ENCODE peak calls at places on chromosome 2, in four cellular contexts. One of them, this sample, is unnamed.
A peak's percentile ranks its signal among the peaks of the same experiment; 100 is the strongest.

GRCh38 chr2:8327371-8328100 is 354.3 kb upstream of the ID2 start:
- DNase-seq in GM12878: no peak
- DNase-seq in HepG2: no peak
- DNase-seq in WTC11: no peak
- DNase-seq in this sample: no peak

GRCh38 chr2:40346535-40347354 is 105.1 kb downstream of the SLC8A1 start:
- DNase-seq in HepG2: no peak
- DNase-seq in WTC11: no peak
- DNase-seq in GM12878: peak; percentile 5
- DNase-seq in this sample: no peak

GRCh38 chr2:38508311-38509039 is 94.3 kb downstream of the HNRNPLL start:
- DNase-seq in GM12878: peak; percentile 45
- DNase-seq in WTC11: peak; percentile 93
- DNase-seq in HepG2: peak; percentile 95
- DNase-seq in this sample: peak; percentile 79

GRCh38 chr2:33388996-33389395 is 87.5 kb upstream of the RASGRP3 start:
- DNase-seq in WTC11: no peak
- DNase-seq in GM12878: no peak
- DNase-seq in HepG2: no peak
- DNase-seq in this sample: no peak

GRCh38 chr2:20484810-20485611 is 38.1 kb downstream of the RHOB start:
- DNase-seq in HepG2: no peak
- DNase-seq in WTC11: no peak
- DNase-seq in GM12878: no peak
- DNase-seq in this sample: no peak

GRCh38 chr2:219684721-219685689 is 57.6 kb downstream of the SLC4A3 start:
- DNase-seq in GM12878: peak; percentile 66
- DNase-seq in WTC11: peak; percentile 74
- DNase-seq in HepG2: peak; percentile 61
- DNase-seq in this sample: peak; percentile 62

GRCh38 chr2:2808551-2809058 is 477.5 kb upstream of the MYT1L start:
- DNase-seq in WTC11: no peak
- DNase-seq in GM12878: no peak
- DNase-seq in HepG2: no peak
- DNase-seq in this sample: no peak

GRCh38 chr2:18910843-18911242 is 321.5 kb upstream of the NT5C1B start:
- DNase-seq in HepG2: no peak
- DNase-seq in GM12878: no peak
- DNase-seq in WTC11: no peak
- DNase-seq in this sample: no peak

GRCh38 chr2:55524884-55525437 is 5.4 kb downstream of the CFAP36 start:
- DNase-seq in GM12878: no peak
- DNase-seq in HepG2: no peak
- DNase-seq in WTC11: no peak
- DNase-seq in this sample: no peak

GRCh38 chr2:67626656-67627055 is 229.5 kb downstream of the ETAA1 start:
- DNase-seq in HepG2: no peak
- DNase-seq in GM12878: no peak
- DNase-seq in WTC11: no peak
- DNase-seq in this sample: no peak

GRCh38 chr2:199659207-199659606 is 191.8 kb downstream of the FTCDNL1 start:
- DNase-seq in HepG2: no peak
- DNase-seq in GM12878: no peak
- DNase-seq in WTC11: peak; percentile 78
- DNase-seq in this sample: peak; percentile 69

GRCh38 chr2:24513672-24514071 is 22.6 kb downstream of the NCOA1 start:
- DNase-seq in WTC11: no peak
- DNase-seq in GM12878: no peak
- DNase-seq in HepG2: no peak
- DNase-seq in this sample: no peak

GRCh38 chr2:20640411-20641122 is 10.3 kb downstream of the HS1BP3 start:
- DNase-seq in HepG2: no peak
- DNase-seq in GM12878: no peak
- DNase-seq in WTC11: no peak
- DNase-seq in this sample: no peak

GRCh38 chr2:188952901-188953300 is 21.3 kb upstream of the COL3A1 start:
- DNase-seq in HepG2: no peak
- DNase-seq in GM12878: no peak
- DNase-seq in WTC11: no peak
- DNase-seq in this sample: no peak

GRCh38 chr2:220227272-220227920 is 600.0 kb downstream of the SLC4A3 start:
- DNase-seq in GM12878: no peak
- DNase-seq in WTC11: no peak
- DNase-seq in HepG2: no peak
- DNase-seq in this sample: no peak

GRCh38 chr2:9748586-9748985 is 94.7 kb upstream of the TAF1B start:
- DNase-seq in WTC11: no peak
- DNase-seq in GM12878: no peak
- DNase-seq in HepG2: no peak
- DNase-seq in this sample: no peak

GRCh38 chr2:159515482-159515881 is 100.9 kb downstream of the BAZ2B start:
- DNase-seq in WTC11: no peak
- DNase-seq in HepG2: no peak
- DNase-seq in GM12878: no peak
- DNase-seq in this sample: no peak

GRCh38 chr2:14560686-14561085 is 71.8 kb upstream of the LRATD1 start:
- DNase-seq in WTC11: no peak
- DNase-seq in GM12878: no peak
- DNase-seq in HepG2: no peak
- DNase-seq in this sample: no peak

GRCh38 chr2:221616561-221616960 is 44.5 kb upstream of the EPHA4 start:
- DNase-seq in WTC11: no peak
- DNase-seq in HepG2: no peak
- DNase-seq in GM12878: no peak
- DNase-seq in this sample: no peak

GRCh38 chr2:149741646-149742045 is 154.1 kb upstream of the MMADHC start:
- DNase-seq in WTC11: no peak
- DNase-seq in HepG2: no peak
- DNase-seq in GM12878: no peak
- DNase-seq in this sample: no peak

GRCh38 chr2:61763605-61764034 is 90.2 kb downstream of the FAM161A start:
- DNase-seq in WTC11: no peak
- DNase-seq in HepG2: peak; percentile 45
- DNase-seq in GM12878: no peak
- DNase-seq in this sample: peak; percentile 87

GRCh38 chr2:28752608-28752984 is 966 bp downstream of the PPP1CB start:
- DNase-seq in WTC11: no peak
- DNase-seq in GM12878: no peak
- DNase-seq in HepG2: no peak
- DNase-seq in this sample: no peak

DNA sequence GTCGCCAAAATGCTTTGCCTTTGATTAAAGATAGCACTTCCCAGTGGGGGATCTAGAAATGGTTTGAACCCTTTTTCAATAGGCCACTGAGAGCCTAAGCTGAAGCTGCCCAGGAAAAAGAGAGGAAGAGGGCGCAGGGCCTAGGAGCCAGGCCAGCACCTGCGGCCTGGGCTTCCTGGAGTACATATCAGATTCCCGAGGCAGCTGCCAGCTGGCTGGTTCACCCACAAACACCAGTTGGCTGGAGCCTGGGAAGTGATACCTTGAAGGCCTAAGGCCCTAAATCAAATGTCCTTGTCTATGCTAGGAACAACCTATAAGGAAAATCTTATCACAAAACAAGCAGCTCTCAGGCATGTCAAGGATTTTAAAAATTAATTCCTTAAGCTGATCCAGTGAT is 37.1 kb downstream of the ANKRD44 start:
- DNase-seq in HepG2: no peak
- DNase-seq in WTC11: no peak
- DNase-seq in GM12878: no peak
- DNase-seq in this sample: no peak
- TF ChIP-seq CREM in HepG2: no peak
- TF ChIP-seq CREM in WTC11: no peak
- TF ChIP-seq CREM in GM12878: no peak
- TF ChIP-seq CREM in this sample: no peak

DNA sequence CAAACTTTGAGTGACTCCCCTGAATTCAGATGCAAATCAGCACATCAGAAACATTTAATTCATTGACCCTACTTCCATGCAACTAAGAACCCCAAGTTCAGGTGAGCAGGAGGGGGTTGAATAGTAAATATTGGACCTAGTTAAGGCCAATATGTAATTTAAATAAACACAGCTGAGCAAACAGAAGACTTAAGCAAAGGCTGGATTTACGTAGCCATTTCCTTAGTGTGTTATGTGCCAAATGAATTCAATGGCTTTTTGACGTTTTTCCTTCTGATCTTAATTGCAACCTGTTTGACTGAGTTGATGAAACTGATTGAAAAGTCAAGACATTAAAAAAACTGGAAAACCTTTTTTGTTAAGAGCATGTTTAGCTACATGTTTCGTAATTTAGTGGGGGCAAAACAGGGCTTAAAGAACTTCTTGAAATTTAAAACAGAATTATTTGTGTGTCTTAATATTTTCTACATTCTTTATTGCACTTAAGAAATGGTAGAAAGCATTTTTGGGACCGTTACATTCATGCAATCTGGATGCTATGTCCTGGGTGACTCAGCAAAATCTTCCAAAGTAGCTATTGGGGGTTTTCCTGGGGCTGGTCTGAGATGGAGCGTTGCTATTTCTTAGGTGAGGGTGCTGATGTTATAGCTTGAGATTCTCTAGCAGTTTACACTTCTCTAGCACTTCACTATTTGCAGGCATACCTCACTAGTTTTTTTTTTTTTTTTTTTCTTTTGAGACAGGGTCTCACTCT is 25.5 kb upstream of the KCNE4 start:
- DNase-seq in WTC11: no peak
- DNase-seq in HepG2: no peak
- DNase-seq in GM12878: no peak
- DNase-seq in this sample: peak; percentile 40
- TF ChIP-seq CREM in WTC11: no peak
- TF ChIP-seq CREM in HepG2: no peak
- TF ChIP-seq CREM in GM12878: no peak
- TF ChIP-seq CREM in this sample: no peak

GRCh38 chr2:240791821-240792657 is 28.0 kb downstream of the KIF1A start:
- DNase-seq in GM12878: no peak
- DNase-seq in WTC11: no peak
- DNase-seq in HepG2: no peak
- DNase-seq in this sample: no peak
- TF ChIP-seq CREM in GM12878: no peak
- TF ChIP-seq CREM in WTC11: no peak
- TF ChIP-seq CREM in HepG2: no peak
- TF ChIP-seq CREM in this sample: no peak

DNA sequence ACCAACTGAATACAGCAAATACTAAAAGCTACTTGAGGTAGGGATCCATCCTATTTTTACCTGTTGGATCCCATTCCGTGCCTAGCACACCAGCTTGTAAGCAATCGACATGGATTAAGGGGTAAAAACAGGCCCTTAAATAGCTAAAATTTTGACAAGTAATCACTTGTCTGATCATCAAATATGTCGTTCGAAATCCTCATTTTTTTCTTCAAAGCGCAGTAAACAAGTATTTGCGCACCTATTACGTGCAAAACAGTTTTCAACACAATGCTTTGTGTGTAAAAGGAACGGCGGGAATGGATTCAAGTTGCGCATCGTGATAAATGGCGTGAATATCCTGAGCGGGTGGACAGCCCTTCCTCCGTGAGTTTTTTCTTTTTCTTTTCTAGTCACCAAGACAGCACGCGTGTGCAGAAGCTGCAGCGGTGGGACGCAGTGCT is 1.4 kb upstream of the ACVR2A start:
- DNase-seq in GM12878: no peak
- DNase-seq in HepG2: no peak
- DNase-seq in WTC11: no peak
- DNase-seq in this sample: no peak
- TF ChIP-seq CREM in GM12878: no peak
- TF ChIP-seq CREM in HepG2: no peak
- TF ChIP-seq CREM in WTC11: no peak
- TF ChIP-seq CREM in this sample: no peak

GRCh38 chr2:180125245-180125962 is 118.3 kb upstream of the CWC22 start:
- DNase-seq in WTC11: peak; percentile 60
- DNase-seq in HepG2: peak; percentile 78
- DNase-seq in GM12878: peak; percentile 12
- DNase-seq in this sample: peak; percentile 51
- TF ChIP-seq CREM in WTC11: no peak
- TF ChIP-seq CREM in HepG2: no peak
- TF ChIP-seq CREM in GM12878: no peak
- TF ChIP-seq CREM in this sample: no peak

GRCh38 chr2:68811364-68811763 is 59.8 kb downstream of the BMP10 start:
- DNase-seq in HepG2: no peak
- DNase-seq in WTC11: no peak
- DNase-seq in GM12878: no peak
- DNase-seq in this sample: no peak
- TF ChIP-seq CREM in HepG2: no peak
- TF ChIP-seq CREM in WTC11: no peak
- TF ChIP-seq CREM in GM12878: no peak
- TF ChIP-seq CREM in this sample: no peak

This sample was measured in K562.